ENCODE peak calls at places on chromosomes 5 and 9, in eight cellular contexts. K is astrocyte of the cerebellum, Q is IMR-90, Z is mucosa of descending colon, J is body of pancreas, N is AG10803, W is uterus, T is heart left ventricle. X is an unnamed sample.

GRCh38 chr5:149732500-149733128 is 2.5 kb downstream of the PPARGC1B start:
- DNase-seq in K (no peak), W (peak), N (no peak), T (peak), J (no peak), Q (no peak), Z (peak), X (no peak)

GRCh38 chr9:35994959-35995358 is 37.0 kb upstream of the OR2S2 start:
- DNase-seq in Z (no peak), N (no peak), W (no peak), T (no peak), Q (no peak), J (no peak), K (no peak), X (no peak)

GRCh38 chr5:143618146-143618545 is 193.8 kb upstream of the HMHB1 start:
- DNase-seq in T (no peak), Q (no peak), Z (no peak), K (no peak), J (no peak), W (no peak), N (no peak), X (no peak)

GRCh38 chr5:108079754-108080153 is 302.1 kb downstream of the FBXL17 start:
- DNase-seq in J (no peak), Z (no peak), K (no peak), Q (no peak), N (peak), W (no peak), T (no peak), X (no peak)

GRCh38 chr5:147369742-147370374 is 135.0 kb downstream of the STK32A start:
- DNase-seq in T (no peak), K (no peak), W (no peak), Z (no peak), J (no peak), Q (peak), N (peak), X (no peak)

GRCh38 chr9:21505425-21506179 is 23.5 kb upstream of the IFNE start:
- DNase-seq in T (no peak), Z (no peak), Q (peak), J (no peak), W (no peak), K (no peak), N (peak), X (no peak)

GRCh38 chr5:59685806-59686205 is 207.7 kb downstream of the PDE4D start:
- DNase-seq in W (no peak), J (no peak), Q (peak), Z (no peak), T (no peak), N (peak), K (no peak), X (no peak)

GRCh38 chr9:135582966-135583685 is 21.6 kb downstream of the PAEP start:
- DNase-seq in Q (no peak), Z (no peak), N (no peak), T (no peak), J (no peak), K (no peak), W (no peak), X (peak)

GRCh38 chr9:33076031-33076359 is 479 bp downstream of the SMU1 start:
- DNase-seq in T (no peak), Z (no peak), K (no peak), Q (peak), J (no peak), N (peak), W (no peak), X (no peak)

DNA sequence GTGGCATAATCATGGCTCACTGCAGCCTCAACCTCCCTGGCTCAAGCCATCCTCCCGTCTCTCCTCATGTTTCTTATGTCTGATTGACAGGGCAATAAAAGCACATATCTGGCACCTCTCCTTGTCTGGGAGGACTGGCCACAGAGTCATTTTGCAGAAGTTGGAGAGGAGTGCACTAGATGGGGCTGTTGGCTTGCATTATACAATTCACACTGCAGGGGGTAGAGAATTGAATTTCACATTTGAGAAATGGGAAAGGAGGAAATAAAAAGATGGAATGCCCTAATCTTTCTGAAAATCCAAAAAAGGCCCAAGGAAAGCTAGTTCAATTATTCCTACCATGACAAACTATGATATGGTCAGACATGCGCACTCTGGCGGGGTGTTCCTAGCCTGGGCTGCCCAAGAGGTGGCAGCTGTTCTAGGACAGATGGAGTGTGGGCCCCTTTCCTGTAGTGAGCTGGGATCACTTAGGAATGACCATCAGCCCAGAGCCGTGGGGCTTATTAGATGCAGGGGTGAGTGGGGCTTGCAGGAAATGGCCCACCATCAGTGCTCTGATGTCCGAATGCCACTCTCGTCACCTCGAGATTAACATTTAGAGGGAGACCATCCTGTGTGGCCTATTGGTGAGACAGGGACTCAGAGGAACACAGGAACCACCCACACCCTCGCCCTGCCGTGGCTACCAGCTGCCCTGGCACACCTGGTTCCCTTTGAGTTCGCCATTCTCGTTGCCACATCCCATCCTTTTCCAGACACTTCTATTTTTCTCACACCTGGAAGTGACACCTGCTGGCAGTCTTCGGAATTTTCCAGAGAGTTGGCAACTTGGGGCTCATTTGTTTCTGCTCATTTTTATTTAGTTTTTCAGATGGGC is 21.8 kb upstream of the ANKRD18A start:
- DNase-seq in T (no peak), J (peak), Z (peak), Q (peak), N (peak), W (no peak), K (peak), X (peak)
- TF ChIP-seq CTCF in T (no peak), J (peak), Z (peak), Q (peak), N (peak), W (no peak), K (peak), X (peak)

DNA sequence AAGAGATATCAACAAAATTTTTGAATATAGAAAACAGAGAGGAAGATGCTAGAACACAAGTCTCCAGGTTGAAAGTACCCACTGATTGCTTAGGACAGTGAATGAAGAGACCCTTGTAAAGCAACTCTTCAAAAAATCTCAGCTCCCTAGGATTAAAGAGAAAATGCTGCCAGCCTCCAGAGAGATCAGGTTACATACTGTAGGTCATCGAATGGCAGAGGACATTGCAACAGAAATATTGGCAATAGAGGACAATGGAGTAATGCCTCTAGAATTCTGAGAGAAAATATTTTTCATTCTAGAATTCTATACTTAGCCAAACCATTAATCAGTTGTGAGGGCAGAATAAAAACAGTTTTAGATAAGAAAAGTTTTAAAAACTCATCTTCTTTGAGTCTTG is 43.1 kb upstream of the ELL2 start:
- DNase-seq in Q (no peak), W (no peak), Z (no peak), K (no peak), T (no peak), J (no peak), N (peak), X (no peak)
- TF ChIP-seq CTCF in Q (no peak), W (no peak), Z (no peak), K (no peak), T (no peak), J (no peak), N (no peak), X (no peak)

DNA sequence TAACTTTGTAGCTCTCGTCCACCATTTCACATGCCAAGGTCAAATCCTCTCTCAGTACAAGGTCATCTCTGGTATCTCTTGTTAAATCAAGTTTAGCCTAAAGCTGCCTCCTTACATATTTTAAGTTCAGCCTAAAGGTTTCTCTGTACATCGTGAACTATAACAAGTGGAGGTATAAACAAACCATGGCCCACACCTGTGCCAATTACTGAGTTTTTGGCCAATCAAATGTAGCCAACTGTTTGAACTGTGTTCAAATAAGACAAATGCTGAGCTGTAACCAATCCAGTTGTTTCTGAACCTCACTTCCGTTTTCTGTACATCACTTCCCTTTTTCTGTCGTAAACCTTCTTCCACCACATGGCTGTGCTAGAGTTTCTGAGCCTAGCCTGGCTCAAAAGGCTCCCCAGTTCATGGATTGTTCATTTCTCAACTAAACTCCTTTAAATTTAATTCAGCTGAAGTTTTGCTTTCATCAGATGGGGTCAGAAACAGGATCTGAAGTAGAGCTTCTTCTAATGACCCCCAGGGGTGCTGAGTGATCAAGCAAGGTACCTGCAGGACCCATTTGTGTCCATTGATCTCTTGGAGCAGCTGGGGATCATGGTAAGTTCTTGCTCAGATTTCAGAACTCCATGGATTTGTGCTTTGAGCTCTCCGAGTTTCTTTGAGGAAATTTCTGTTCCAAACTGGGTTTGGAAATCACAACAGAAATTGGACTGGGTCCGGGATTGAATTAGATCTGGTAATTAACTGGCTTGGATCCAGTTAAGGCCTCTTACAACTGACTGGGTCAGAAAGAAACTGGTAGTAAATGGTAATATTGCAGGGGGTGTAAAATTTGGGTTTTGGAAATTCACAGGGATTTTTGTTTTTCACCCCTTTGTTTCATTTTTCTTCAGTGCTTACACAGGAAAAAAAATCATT is 11.0 kb upstream of the NANS start:
- DNase-seq in Q (no peak), K (no peak), N (no peak), T (no peak), W (no peak), Z (no peak), J (no peak), X (no peak)
- TF ChIP-seq CTCF in Q (no peak), K (no peak), N (no peak), T (no peak), W (no peak), Z (no peak), J (no peak), X (no peak)

DNA sequence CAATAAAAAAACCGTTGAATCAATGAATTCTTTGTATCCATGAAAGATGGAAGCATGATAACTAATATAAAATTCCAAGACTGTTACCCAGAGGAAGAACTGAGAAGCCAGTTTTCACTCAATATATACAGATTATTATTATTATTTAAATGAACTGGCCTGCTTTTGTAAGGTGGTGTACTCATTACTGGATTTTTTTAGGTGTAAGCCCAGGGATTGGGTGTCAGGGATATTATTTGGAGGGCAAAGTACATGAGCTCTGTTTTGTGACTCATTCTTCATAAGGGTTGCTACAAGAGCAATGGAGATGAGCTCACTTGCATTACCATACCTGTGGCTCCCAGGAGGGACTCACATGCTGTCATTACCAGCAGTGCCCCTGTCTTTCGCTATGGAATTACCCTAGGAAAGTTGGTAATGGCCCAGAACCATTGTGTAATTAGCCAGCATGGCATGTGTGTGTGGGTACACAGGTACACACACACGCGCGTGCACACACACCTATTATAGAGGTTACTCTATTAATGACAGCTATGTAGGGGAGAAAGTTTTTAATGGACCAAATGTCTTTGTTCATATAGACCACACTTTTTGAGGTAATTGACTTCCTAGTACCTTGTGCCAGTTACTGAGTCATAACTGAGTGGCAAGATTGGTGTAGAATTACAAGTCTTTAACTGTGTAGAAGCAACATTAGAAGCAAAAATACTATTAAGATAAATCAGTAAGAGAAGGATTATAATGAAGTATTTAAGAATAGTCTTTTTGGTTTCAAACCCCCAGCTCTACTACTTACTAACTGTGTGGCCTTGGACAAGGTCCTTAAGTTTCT is 143.4 kb downstream of the GDNF start:
- DNase-seq in N (peak), K (peak), Z (no peak), J (no peak), Q (peak), W (no peak), T (no peak), X (no peak)
- TF ChIP-seq CTCF in N (no peak), K (no peak), Z (no peak), J (no peak), Q (no peak), W (no peak), T (no peak), X (no peak)

GRCh38 chr9:31799953-31800609 is 584.4 kb upstream of the ACO1 start:
- DNase-seq in T (no peak), J (no peak), Q (no peak), W (no peak), K (peak), N (no peak), Z (no peak), X (no peak)
- TF ChIP-seq CTCF in T (peak), J (peak), Q (peak), W (peak), K (peak), N (no peak), Z (no peak), X (peak)

GRCh38 chr5:138829341-138829740 is 45.8 kb downstream of the LRRTM2 start:
- DNase-seq in Q (peak), K (no peak), J (no peak), W (no peak), T (no peak), Z (no peak), N (peak), X (no peak)

GRCh38 chr5:138824516-138824915 is 50.6 kb downstream of the LRRTM2 start:
- DNase-seq in N (no peak), Z (no peak), W (no peak), Q (peak), J (no peak), K (no peak), T (no peak), X (no peak)

GRCh38 chr5:138820695-138821094 is 54.4 kb downstream of the LRRTM2 start:
- DNase-seq in W (no peak), Z (no peak), J (no peak), T (no peak), N (no peak), K (no peak), Q (no peak), X (no peak)

DNA sequence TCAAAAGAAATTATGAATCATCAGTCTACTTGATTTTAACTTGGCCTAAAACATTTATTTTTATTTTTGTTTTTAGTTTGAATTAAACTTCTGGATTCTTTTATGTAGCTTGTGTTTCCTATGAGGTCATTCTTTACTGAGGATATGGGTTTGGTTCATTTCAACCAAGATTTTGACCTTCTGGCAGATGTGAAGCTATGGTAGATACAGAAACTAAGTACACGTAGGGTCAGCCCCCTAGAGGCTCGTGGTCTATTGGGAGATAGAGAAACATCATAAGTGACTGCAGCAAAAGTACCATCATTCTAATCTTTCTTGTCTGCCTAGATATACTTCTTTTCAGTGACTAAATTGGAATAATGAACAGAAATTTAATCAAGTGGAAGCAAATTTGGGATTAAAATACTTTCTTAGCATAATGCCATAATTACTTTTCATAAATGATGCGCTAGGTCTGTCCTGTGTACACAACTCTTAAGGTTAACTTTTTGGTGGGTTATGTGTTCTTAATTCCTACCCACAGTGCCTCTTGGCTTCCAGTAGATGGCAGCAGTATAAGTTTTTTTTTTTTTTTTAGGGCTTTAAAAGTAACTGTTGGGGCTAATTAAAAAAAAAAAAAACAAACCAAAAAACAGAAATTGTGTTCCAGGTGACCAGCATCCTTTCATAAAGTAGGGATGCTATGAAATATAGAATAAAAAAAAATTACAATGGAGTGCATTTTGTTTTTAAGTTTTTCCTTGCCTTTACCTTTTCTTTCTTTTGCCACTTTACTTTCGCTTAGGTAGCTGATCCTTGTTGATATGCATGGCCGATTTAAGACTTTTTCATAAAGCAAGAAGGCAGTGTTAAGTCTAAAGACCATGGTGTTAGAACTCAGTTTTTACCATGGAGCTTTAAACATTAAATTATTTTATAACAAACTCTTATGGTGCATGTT is 49.9 kb downstream of the LRRTM2 start:
- DNase-seq in Z (no peak), T (no peak), J (no peak), Q (peak), N (no peak), W (no peak), K (no peak), X (no peak)
- TF ChIP-seq CTCF in Z (peak), T (peak), J (peak), Q (peak), N (peak), W (peak), K (peak), X (peak)

X was measured in osteocyte.